ENCODE peak calls at places on chromosomes 13 and 19, in six cellular contexts. T is stomach, V is colonic mucosa, A is fibroblast of lung, O is heart left ventricle, N is K562. U is an unnamed sample.

GRCh38 chr13:53788286-53788685 is 759.7 kb downstream of the OLFM4 start:
- DNase-seq in V (no peak), A (no peak), O (no peak), T (no peak), N (no peak), U (no peak)

GRCh38 chr19:35454663-35455062 is 6.6 kb downstream of the FFAR2 start:
- DNase-seq in A (no peak), T (no peak), V (no peak), N (no peak), O (no peak), U (no peak)

GRCh38 chr19:46787331-46788100 is 878 bp downstream of the SLC1A5 start:
- DNase-seq in N (no peak), A (peak; percentile 63), T (peak; percentile 55), V (peak; percentile 75), O (peak; percentile 56), U (peak; percentile 83)

GRCh38 chr13:93635687-93636086 is 409.1 kb downstream of the GPC6 start:
- DNase-seq in N (no peak), A (peak; percentile 67), T (no peak), O (no peak), V (no peak), U (no peak)

GRCh38 chr13:50171585-50172282 is 156.5 kb downstream of the KCNRG start:
- DNase-seq in N (no peak), A (peak; percentile 74), T (no peak), V (no peak), O (no peak), U (no peak)

GRCh38 chr13:112575295-112575622 is 12.7 kb downstream of the TUBGCP3 start:
- DNase-seq in N (no peak), O (no peak), T (no peak), V (no peak), A (no peak), U (no peak)

GRCh38 chr19:34237283-34237682 is 17.1 kb upstream of the GARRE1 start:
- DNase-seq in N (no peak), T (no peak), V (no peak), A (no peak), O (no peak), U (no peak)

GRCh38 chr19:41223431-41224234 is 4.6 kb downstream of the AXL start:
- DNase-seq in A (peak; percentile 96), N (no peak), V (no peak), T (no peak), O (no peak), U (no peak)

GRCh38 chr13:75717525-75717924 is 81.4 kb downstream of the LMO7 start:
- DNase-seq in V (no peak), N (no peak), A (no peak), O (no peak), T (no peak), U (no peak)

GRCh38 chr19:3061214-3062161 is 807 bp downstream of the TLE5 start:
- DNase-seq in O (peak; percentile 78), N (peak; percentile 85), V (peak; percentile 67), T (peak; percentile 52), A (peak; percentile 42), U (no peak)

GRCh38 chr19:18587962-18588610 is 512 bp upstream of the REX1BD start:
- DNase-seq in V (no peak), O (no peak), A (no peak), T (no peak), N (no peak), U (peak; percentile 8)

GRCh38 chr19:18589380-18590272 is 1.0 kb downstream of the REX1BD start:
- DNase-seq in V (peak; percentile 72), N (peak; percentile 65), T (peak; percentile 74), O (peak; percentile 61), A (peak; percentile 68), U (peak; percentile 88)

GRCh38 chr19:18591735-18592385 is 3.3 kb downstream of the REX1BD start:
- DNase-seq in N (no peak), V (no peak), O (no peak), A (no peak), T (no peak), U (no peak)

GRCh38 chr19:18588611-18589379 is at the start of gene REX1BD:
- DNase-seq in V (peak; percentile 85), A (peak; percentile 75), T (peak; percentile 80), N (peak; percentile 90), O (peak; percentile 88), U (peak; percentile 90)

DNA sequence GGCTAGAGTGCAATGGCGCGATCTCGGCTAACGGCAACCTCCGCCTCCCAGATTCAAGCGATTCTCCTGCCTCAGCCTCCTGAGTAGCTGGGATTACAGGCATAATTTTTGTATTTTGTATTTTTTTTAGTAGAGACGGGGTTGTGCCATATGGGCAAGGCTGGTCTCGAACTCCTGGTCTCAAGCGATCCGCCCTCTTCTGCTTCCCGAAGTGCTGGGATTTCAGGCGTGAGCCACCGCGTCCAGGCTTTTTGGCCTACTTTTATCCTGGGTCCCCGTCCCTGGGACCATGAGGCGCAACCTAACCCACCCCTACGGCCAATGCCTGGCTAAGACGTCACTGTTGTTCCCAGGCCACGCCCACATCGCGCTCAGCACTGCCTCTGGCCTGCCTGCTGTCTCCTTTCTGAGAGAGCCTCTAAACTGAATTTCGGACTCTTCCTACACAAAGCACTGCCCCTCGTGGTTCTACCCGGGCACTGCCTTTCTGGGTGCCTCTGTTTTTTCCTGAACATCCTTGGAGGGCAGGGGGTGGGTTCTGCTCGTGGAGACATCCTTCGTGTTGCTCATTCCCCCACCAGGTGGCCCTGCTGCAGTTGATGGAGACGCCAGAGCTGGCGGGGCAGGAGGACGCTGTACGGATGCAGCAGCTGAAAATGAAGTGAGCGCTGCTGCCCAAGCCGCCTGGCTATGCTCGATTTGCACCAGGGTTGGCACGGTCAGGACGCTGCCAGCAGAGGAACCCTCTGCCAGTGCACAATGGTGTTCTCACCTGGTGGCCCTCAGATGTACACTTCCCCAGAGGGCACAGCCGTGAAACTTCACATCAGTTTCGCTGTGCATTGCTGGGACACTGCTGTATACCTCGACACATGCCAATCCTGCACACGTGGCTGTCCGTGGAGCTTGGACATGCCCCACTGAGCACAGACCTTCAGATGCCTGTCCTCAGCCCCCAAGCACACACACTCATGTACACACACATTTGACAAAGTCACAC is 2.0 kb downstream of the REX1BD start:
- DNase-seq in V (no peak), O (no peak), T (no peak), A (peak; percentile 82), N (peak; percentile 74), U (peak; percentile 98)
- TF ChIP-seq CTCF in V (no peak), O (no peak), T (no peak), A (no peak), N (peak; percentile 76), U (peak; percentile 80)

GRCh38 chr19:38848299-38849146 is 1.3 kb downstream of the HNRNPL start:
- DNase-seq in O (no peak), T (no peak), N (no peak), V (no peak), A (no peak), U (no peak)

GRCh38 chr19:38843175-38843758 is 6.5 kb downstream of the HNRNPL start:
- DNase-seq in V (no peak), N (no peak), O (no peak), A (no peak), T (no peak), U (no peak)

GRCh38 chr19:38845374-38846024 is 4.3 kb downstream of the HNRNPL start:
- DNase-seq in O (no peak), V (no peak), A (no peak), T (no peak), N (no peak), U (no peak)

GRCh38 chr19:38844093-38844686 is 5.6 kb downstream of the HNRNPL start:
- DNase-seq in N (no peak), O (no peak), V (no peak), T (no peak), A (no peak), U (no peak)

GRCh38 chr19:38846097-38846496 is 3.7 kb downstream of the HNRNPL start:
- DNase-seq in O (no peak), T (no peak), N (no peak), A (no peak), V (no peak), U (no peak)
- H3K36me3 ChIP-seq in O (peaks cover 67% of the 10 kb centered on the region), T (peaks cover 66% of the 10 kb centered on the region), N (peaks cover 79% of the 10 kb centered on the region), A (peaks cover 41% of the 10 kb centered on the region), V (peaks cover 54% of the 10 kb centered on the region), U (peaks cover 83% of the 10 kb centered on the region)

DNA sequence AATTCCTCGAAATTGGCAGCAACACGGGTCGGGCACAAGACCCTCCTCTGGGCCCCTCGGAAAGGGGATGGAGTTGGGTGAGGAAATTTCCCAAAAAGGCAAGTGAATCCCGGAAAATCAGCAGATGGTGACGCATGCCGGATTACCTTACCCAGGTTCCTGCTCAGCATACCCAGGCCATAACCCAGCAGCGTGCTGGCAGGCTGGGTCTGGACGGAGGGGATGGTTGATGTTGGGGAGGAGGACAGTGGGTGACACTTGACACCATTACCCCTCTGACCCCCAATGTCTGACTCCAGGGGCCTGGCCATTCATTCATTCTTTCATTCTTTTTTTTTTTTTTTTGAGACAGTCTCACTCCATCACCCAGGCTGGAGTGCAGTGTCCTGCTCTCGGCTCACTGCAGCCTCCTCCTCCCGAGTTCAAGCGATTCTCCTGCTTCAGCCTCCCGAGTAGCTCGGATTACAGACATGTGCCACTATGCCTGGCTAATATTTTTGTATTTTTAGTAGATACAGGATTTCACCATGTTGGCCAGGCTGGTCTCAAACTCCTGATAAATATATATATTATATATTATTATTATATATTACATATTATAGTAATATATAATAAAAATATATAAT is 794 bp downstream of the PVR start:
- DNase-seq in N (peak; percentile 26), A (peak; percentile 54), V (peak; percentile 49), T (no peak), O (no peak), U (peak; percentile 32)
- H3K27ac ChIP-seq in N (peak overlapping the region; percentile 60), A (peak overlapping the region; percentile 92), V (peak overlapping the region; percentile 86), T (peak overlapping the region; percentile 85), O (peak overlapping the region; percentile 84), U (peak overlapping the region; percentile 93)

GRCh38 chr13:42696191-42696590 is 85.2 kb upstream of the FAM216B start:
- DNase-seq in N (no peak), T (no peak), V (no peak), O (no peak), A (peak; percentile 86), U (no peak)
- TF ChIP-seq CTCF in N (no peak), T (no peak), V (no peak), O (no peak), A (no peak), U (no peak)

GRCh38 chr19:50562996-50563395 is 5.2 kb downstream of the LRRC4B start:
- DNase-seq in N (no peak), V (no peak), A (no peak), O (no peak), T (no peak), U (no peak)
- H3K36me3 ChIP-seq in N (no peaks in the 10 kb centered on the region), V (no peaks in the 10 kb centered on the region), A (no peaks in the 10 kb centered on the region), O (no peaks in the 10 kb centered on the region), T (no peaks in the 10 kb centered on the region), U (peaks cover 20% of the 10 kb centered on the region)

GRCh38 chr19:12965812-12966135 is 3.6 kb upstream of the DAND5 start:
- DNase-seq in V (no peak), N (no peak), T (no peak), O (no peak), A (no peak), U (no peak)
- H3K27ac ChIP-seq in V (no peak overlapping the region), N (peak overlapping the region; percentile 92), T (peak overlapping the region; percentile 66), O (no peak overlapping the region), A (no peak overlapping the region), U (peak overlapping the region; percentile 91)

GRCh38 chr13:96020155-96020575 is 33.0 kb downstream of the UGGT2 start:
- DNase-seq in V (peak; percentile 55), T (peak; percentile 49), N (peak; percentile 11), O (no peak), A (peak; percentile 64), U (peak; percentile 62)
- TF ChIP-seq CTCF in V (peak; percentile 58), T (peak; percentile 42), N (peak; percentile 48), O (peak; percentile 48), A (peak; percentile 65), U (peak; percentile 85)

U was measured in WERI-Rb-1.